ENCODE peak calls at places on chromosomes 7 and 10, in six cellular contexts. H, G, W, Q, N and Y are unnamed samples.

GRCh38 chr7:7489546-7489945 is 46.1 kb downstream of the COL28A1 start:
- DNase-seq in W (no peak), N (no peak), Q (no peak), H (no peak), G (no peak), Y (no peak)

GRCh38 chr7:85516675-85517074 is 329.8 kb upstream of the SEMA3D start:
- DNase-seq in N (no peak), H (no peak), G (no peak), Q (no peak), W (peak), Y (no peak)

GRCh38 chr10:113987805-113988204 is 55.9 kb upstream of the ADRB1 start:
- DNase-seq in Q (no peak), N (no peak), H (no peak), G (no peak), W (no peak), Y (no peak)

GRCh38 chr7:47622946-47623640 is 41.2 kb upstream of the TNS3 start:
- DNase-seq in N (no peak), W (peak), H (no peak), G (no peak), Q (no peak), Y (peak)

GRCh38 chr10:95326396-95326795 is 35.6 kb upstream of the PDLIM1 start:
- DNase-seq in H (no peak), W (no peak), Q (no peak), G (no peak), N (no peak), Y (no peak)

GRCh38 chr7:151167197-151167911 is at the start of gene GBX1:
- DNase-seq in Q (no peak), N (no peak), H (no peak), W (no peak), G (no peak), Y (peak)

GRCh38 chr7:371779-372545 is 82.0 kb downstream of the FOXL3 start:
- DNase-seq in W (no peak), N (peak), G (no peak), H (no peak), Q (no peak), Y (peak)

GRCh38 chr10:122643931-122644534 is 55.6 kb downstream of the C10orf120 start:
- DNase-seq in Q (no peak), N (no peak), G (no peak), W (no peak), H (no peak), Y (no peak)